ENCODE peak calls at places on chromosomes 12 and 14, in seven cellular contexts. F is A549, E is GM12891, M is H54, R is GM12892, A is body of pancreas, W is lower leg skin. S is an unnamed sample.

GRCh38 chr14:24481622-24482324 is 26.3 kb downstream of the CMA1 start:
- DNase-seq in E (peak), F (peak), W (no peak), A (peak), M (peak), R (peak), S (no peak)

GRCh38 chr12:70258605-70259403 is 15.6 kb downstream of the CNOT2 start:
- DNase-seq in M (no peak), F (no peak), E (no peak), R (no peak), W (no peak), A (no peak), S (no peak)

GRCh38 chr12:63208956-63209355 is 58.0 kb upstream of the AVPR1A start:
- DNase-seq in F (no peak), R (no peak), W (no peak), E (no peak), M (no peak), A (no peak), S (no peak)

GRCh38 chr12:109291531-109292341 is 17.3 kb downstream of the FOXN4 start:
- DNase-seq in E (no peak), R (no peak), W (no peak), F (no peak), M (no peak), A (peak), S (peak)

GRCh38 chr12:100758083-100758482 is 36.5 kb upstream of the ANO4 start:
- DNase-seq in A (no peak), W (no peak), F (no peak), E (no peak), R (no peak), M (no peak), S (no peak)

GRCh38 chr12:71684081-71684480 is 1.8 kb upstream of the TMEM19 start:
- DNase-seq in W (no peak), F (no peak), E (no peak), M (no peak), A (no peak), R (no peak), S (no peak)

GRCh38 chr14:105092124-105092911 is 27.1 kb upstream of the GPR132 start:
- DNase-seq in W (peak), A (peak), R (no peak), F (peak), E (no peak), M (peak), S (no peak)

GRCh38 chr14:83764656-83765055 is 1765.3 kb upstream of the FLRT2 start:
- DNase-seq in E (no peak), F (no peak), R (no peak), M (no peak), A (no peak), W (no peak), S (no peak)

GRCh38 chr12:49783917-49784676 is 42.7 kb downstream of the TMBIM6 start:
- DNase-seq in W (no peak), E (no peak), A (no peak), F (no peak), R (no peak), M (no peak), S (no peak)

GRCh38 chr12:109608270-109608669 is 34.7 kb downstream of the MVK start:
- DNase-seq in M (no peak), R (no peak), A (no peak), F (no peak), E (no peak), W (no peak), S (no peak)

GRCh38 chr14:59484611-59485174 is 376 bp downstream of the JKAMP start:
- DNase-seq in M (peak), A (no peak), R (no peak), E (peak), W (no peak), F (no peak), S (no peak)

GRCh38 chr14:93977790-93978581 is 1.6 kb upstream of the ASB2 start:
- DNase-seq in A (no peak), M (no peak), W (no peak), E (no peak), F (no peak), R (no peak), S (no peak)

GRCh38 chr12:124388679-124389536 is 94.0 kb downstream of the RFLNA start:
- DNase-seq in W (peak), F (peak), R (no peak), E (no peak), A (peak), M (peak), S (peak)

GRCh38 chr12:123089125-123089524 is 61.8 kb downstream of the PITPNM2 start:
- DNase-seq in W (no peak), E (no peak), M (no peak), R (no peak), F (no peak), A (no peak), S (no peak)

GRCh38 chr12:53701518-53702264 is 25.6 kb downstream of the CALCOCO1 start:
- DNase-seq in E (peak), A (peak), R (peak), F (peak), M (peak), W (peak), S (peak)

GRCh38 chr12:38149395-38150073 is 167.0 kb upstream of the ALG10B start:
- DNase-seq in A (no peak), R (no peak), F (no peak), M (peak), W (no peak), E (no peak), S (no peak)

GRCh38 chr12:57521475-57522018 is 1.1 kb upstream of the MBD6 start:
- DNase-seq in F (no peak), W (peak), E (no peak), A (peak), R (no peak), M (no peak), S (peak)

GRCh38 chr12:27782481-27782880 is 2.4 kb upstream of the MANSC4 start:
- DNase-seq in F (no peak), R (no peak), W (no peak), E (no peak), A (no peak), M (no peak), S (no peak)

GRCh38 chr12:131950182-131950913 is 606 bp downstream of the EP400 start:
- DNase-seq in M (no peak), E (no peak), W (peak), F (no peak), A (peak), R (no peak), S (no peak)

GRCh38 chr14:32507029-32507984 is 178.2 kb downstream of the AKAP6 start:
- DNase-seq in A (no peak), W (no peak), F (peak), R (no peak), M (peak), E (no peak), S (no peak)

GRCh38 chr12:114656906-114657596 is 26.9 kb downstream of the TBX3 start:
- DNase-seq in A (no peak), W (no peak), E (no peak), M (no peak), F (no peak), R (no peak), S (no peak)

GRCh38 chr12:414841-415240 is 13.4 kb downstream of the CCDC77 start:
- DNase-seq in F (no peak), M (no peak), E (no peak), A (no peak), W (no peak), R (no peak), S (no peak)

GRCh38 chr12:111775205-111776193 is 8.8 kb downstream of the ALDH2 start:
- DNase-seq in R (no peak), F (no peak), A (peak), W (peak), E (peak), M (no peak), S (peak)

GRCh38 chr12:48817957-48818830 is at the start of gene CACNB3:
- DNase-seq in E (peak), M (peak), W (peak), A (peak), F (peak), R (peak), S (peak)

GRCh38 chr12:92908108-92908507 is 21.0 kb downstream of the EEA1 start:
- DNase-seq in R (no peak), W (no peak), M (no peak), A (no peak), E (no peak), F (no peak), S (no peak)

GRCh38 chr12:108800591-108800990 is 56.8 kb downstream of the SSH1 start:
- DNase-seq in A (no peak), R (no peak), F (no peak), M (no peak), W (no peak), E (no peak), S (no peak)

GRCh38 chr12:84355561-84355960 is 557.0 kb downstream of the SLC6A15 start:
- DNase-seq in W (no peak), R (no peak), A (no peak), E (no peak), F (no peak), M (no peak), S (no peak)

GRCh38 chr14:90579816-90580215 is 183.0 kb downstream of the CALM1 start:
- DNase-seq in W (no peak), A (no peak), E (no peak), R (no peak), M (no peak), F (no peak), S (no peak)

GRCh38 chr12:14185441-14186192 is 179.9 kb upstream of the ATF7IP start:
- DNase-seq in A (peak), E (no peak), M (peak), R (no peak), W (no peak), F (peak), S (peak)

GRCh38 chr14:36424478-36425102 is 95.4 kb downstream of the NKX2-1 start:
- DNase-seq in E (no peak), M (no peak), R (no peak), A (no peak), W (no peak), F (no peak), S (no peak)

GRCh38 chr14:92336363-92336762 is 13.4 kb downstream of the SLC24A4 start:
- DNase-seq in W (no peak), A (no peak), M (no peak), F (no peak), R (no peak), E (no peak), S (no peak)

GRCh38 chr12:38625306-38625705 is 280.1 kb downstream of the CPNE8 start:
- DNase-seq in W (no peak), A (no peak), E (no peak), M (no peak), F (no peak), R (no peak), S (no peak)

GRCh38 chr14:99757331-99758070 is 35.7 kb upstream of the EML1 start:
- DNase-seq in A (no peak), F (peak), M (no peak), E (no peak), R (no peak), W (no peak), S (no peak)

GRCh38 chr12:7970475-7971252 is 34.7 kb upstream of the SLC2A3 start:
- DNase-seq in E (peak), W (peak), R (peak), M (peak), A (peak), F (peak), S (peak)
- TF ChIP-seq POLR2A in E (peak), W (no peak), R (peak), M (peak), A (peak), F (peak), S (peak)

GRCh38 chr12:121217761-121218160 is 7.8 kb downstream of the P2RX4 start:
- DNase-seq in R (no peak), E (no peak), W (no peak), F (no peak), A (peak), M (no peak), S (no peak)
- TF ChIP-seq POLR2A in R (no peak), E (no peak), W (no peak), F (no peak), A (no peak), M (no peak), S (no peak)

GRCh38 chr12:75707983-75708382 is 196.6 kb upstream of the KRR1 start:
- DNase-seq in E (no peak), R (no peak), M (no peak), W (no peak), A (no peak), F (no peak), S (no peak)

GRCh38 chr12:75706786-75707605 is 195.6 kb upstream of the KRR1 start:
- DNase-seq in A (no peak), W (no peak), E (no peak), M (no peak), F (no peak), R (no peak), S (no peak)

GRCh38 chr12:75704208-75704607 is 192.8 kb upstream of the KRR1 start:
- DNase-seq in W (no peak), R (no peak), A (peak), F (no peak), M (no peak), E (no peak), S (no peak)

GRCh38 chr12:75704664-75705063 is 193.3 kb upstream of the KRR1 start:
- DNase-seq in F (no peak), R (no peak), A (no peak), M (no peak), E (no peak), W (no peak), S (no peak)

GRCh38 chr12:75705749-75706719 is 194.6 kb upstream of the KRR1 start:
- DNase-seq in W (no peak), R (no peak), M (peak), A (peak), F (no peak), E (no peak), S (no peak)
- TF ChIP-seq POLR2A in W (no peak), R (no peak), M (no peak), A (no peak), F (no peak), E (no peak), S (no peak)

GRCh38 chr12:58919271-58920101 is 818 bp downstream of the LRIG3 start:
- DNase-seq in W (peak), R (peak), F (peak), M (peak), A (peak), E (peak), S (peak)
- TF ChIP-seq POLR2A in W (no peak), R (no peak), F (no peak), M (no peak), A (peak), E (no peak), S (no peak)